ENCODE peak calls at places on chromosomes 7 and 10, in nine cellular contexts. One of them, this sample, is unnamed.

GRCh38 chr7:7956531-7957221 is 11.9 kb upstream of the GLCCI1 start:
- DNase-seq in tibial nerve: no peak
- DNase-seq in brain microvascular endothelial cell: no peak
- DNase-seq in fibroblast of mammary gland: peak
- DNase-seq in keratinocyte: no peak
- DNase-seq in transverse colon: no peak
- DNase-seq in nephron progenitor cell: no peak
- DNase-seq in neural progenitor cell: no peak
- DNase-seq in cardiac fibroblast: peak
- DNase-seq in this sample: no peak

GRCh38 chr7:39911167-39911566 is 38.9 kb upstream of the CDK13 start:
- DNase-seq in tibial nerve: no peak
- DNase-seq in brain microvascular endothelial cell: no peak
- DNase-seq in fibroblast of mammary gland: peak
- DNase-seq in keratinocyte: no peak
- DNase-seq in transverse colon: no peak
- DNase-seq in nephron progenitor cell: no peak
- DNase-seq in neural progenitor cell: no peak
- DNase-seq in cardiac fibroblast: peak
- DNase-seq in this sample: no peak

GRCh38 chr10:113849140-113849803 is 4.6 kb downstream of the DCLRE1A start:
- DNase-seq in tibial nerve: no peak
- DNase-seq in brain microvascular endothelial cell: no peak
- DNase-seq in fibroblast of mammary gland: no peak
- DNase-seq in keratinocyte: no peak
- DNase-seq in transverse colon: no peak
- DNase-seq in nephron progenitor cell: no peak
- DNase-seq in neural progenitor cell: no peak
- DNase-seq in cardiac fibroblast: no peak
- DNase-seq in this sample: no peak

GRCh38 chr7:131726031-131726430 is 169.6 kb upstream of the PODXL start:
- DNase-seq in tibial nerve: no peak
- DNase-seq in brain microvascular endothelial cell: no peak
- DNase-seq in fibroblast of mammary gland: no peak
- DNase-seq in keratinocyte: no peak
- DNase-seq in transverse colon: no peak
- DNase-seq in nephron progenitor cell: no peak
- DNase-seq in neural progenitor cell: no peak
- DNase-seq in cardiac fibroblast: no peak
- DNase-seq in this sample: no peak

GRCh38 chr7:90337106-90337505 is 9.4 kb upstream of the GTPBP10 start:
- DNase-seq in tibial nerve: no peak
- DNase-seq in brain microvascular endothelial cell: peak
- DNase-seq in fibroblast of mammary gland: no peak
- DNase-seq in keratinocyte: no peak
- DNase-seq in transverse colon: no peak
- DNase-seq in nephron progenitor cell: no peak
- DNase-seq in neural progenitor cell: no peak
- DNase-seq in cardiac fibroblast: no peak
- DNase-seq in this sample: no peak

GRCh38 chr10:34710391-34710751 is 104.7 kb downstream of the PARD3 start:
- DNase-seq in tibial nerve: no peak
- DNase-seq in brain microvascular endothelial cell: peak
- DNase-seq in fibroblast of mammary gland: peak
- DNase-seq in keratinocyte: no peak
- DNase-seq in transverse colon: no peak
- DNase-seq in nephron progenitor cell: no peak
- DNase-seq in neural progenitor cell: no peak
- DNase-seq in cardiac fibroblast: peak
- DNase-seq in this sample: no peak

GRCh38 chr10:126252884-126253612 is 135.2 kb downstream of the ADAM12 start:
- DNase-seq in tibial nerve: no peak
- DNase-seq in brain microvascular endothelial cell: peak
- DNase-seq in fibroblast of mammary gland: peak
- DNase-seq in keratinocyte: peak
- DNase-seq in transverse colon: no peak
- DNase-seq in nephron progenitor cell: no peak
- DNase-seq in neural progenitor cell: no peak
- DNase-seq in cardiac fibroblast: peak
- DNase-seq in this sample: no peak

GRCh38 chr7:114481995-114482394 is 67.4 kb downstream of the FOXP2 start:
- DNase-seq in tibial nerve: no peak
- DNase-seq in brain microvascular endothelial cell: peak
- DNase-seq in fibroblast of mammary gland: peak
- DNase-seq in keratinocyte: no peak
- DNase-seq in transverse colon: no peak
- DNase-seq in nephron progenitor cell: no peak
- DNase-seq in neural progenitor cell: no peak
- DNase-seq in cardiac fibroblast: peak
- DNase-seq in this sample: no peak

GRCh38 chr7:131003634-131004033 is 269.6 kb upstream of the KLF14 start:
- DNase-seq in tibial nerve: no peak
- DNase-seq in brain microvascular endothelial cell: no peak
- DNase-seq in fibroblast of mammary gland: no peak
- DNase-seq in keratinocyte: no peak
- DNase-seq in transverse colon: no peak
- DNase-seq in nephron progenitor cell: no peak
- DNase-seq in neural progenitor cell: no peak
- DNase-seq in cardiac fibroblast: no peak
- DNase-seq in this sample: no peak

GRCh38 chr7:66296001-66296521 is 90.9 kb downstream of the TPST1 start:
- DNase-seq in tibial nerve: no peak
- DNase-seq in brain microvascular endothelial cell: no peak
- DNase-seq in fibroblast of mammary gland: peak
- DNase-seq in keratinocyte: no peak
- DNase-seq in transverse colon: no peak
- DNase-seq in nephron progenitor cell: no peak
- DNase-seq in neural progenitor cell: no peak
- DNase-seq in cardiac fibroblast: peak
- DNase-seq in this sample: no peak

GRCh38 chr7:126689037-126689436 is 563.7 kb downstream of the GRM8 start:
- DNase-seq in tibial nerve: no peak
- DNase-seq in brain microvascular endothelial cell: peak
- DNase-seq in fibroblast of mammary gland: no peak
- DNase-seq in keratinocyte: no peak
- DNase-seq in transverse colon: no peak
- DNase-seq in nephron progenitor cell: peak
- DNase-seq in neural progenitor cell: peak
- DNase-seq in cardiac fibroblast: no peak
- DNase-seq in this sample: no peak

GRCh38 chr7:125136341-125136740 is 206.7 kb upstream of the POT1 start:
- DNase-seq in tibial nerve: no peak
- DNase-seq in brain microvascular endothelial cell: no peak
- DNase-seq in fibroblast of mammary gland: no peak
- DNase-seq in keratinocyte: peak
- DNase-seq in transverse colon: no peak
- DNase-seq in nephron progenitor cell: no peak
- DNase-seq in neural progenitor cell: peak
- DNase-seq in cardiac fibroblast: peak
- DNase-seq in this sample: no peak

GRCh38 chr10:12200850-12201249 is 4.9 kb downstream of the CDC123 start:
- DNase-seq in tibial nerve: no peak
- DNase-seq in brain microvascular endothelial cell: no peak
- DNase-seq in fibroblast of mammary gland: no peak
- DNase-seq in keratinocyte: no peak
- DNase-seq in transverse colon: no peak
- DNase-seq in nephron progenitor cell: no peak
- DNase-seq in neural progenitor cell: no peak
- DNase-seq in cardiac fibroblast: no peak
- DNase-seq in this sample: no peak

GRCh38 chr10:130558778-130559177 is 422.6 kb downstream of the GLRX3 start:
- DNase-seq in tibial nerve: no peak
- DNase-seq in brain microvascular endothelial cell: no peak
- DNase-seq in fibroblast of mammary gland: no peak
- DNase-seq in keratinocyte: no peak
- DNase-seq in transverse colon: no peak
- DNase-seq in nephron progenitor cell: no peak
- DNase-seq in neural progenitor cell: no peak
- DNase-seq in cardiac fibroblast: no peak
- DNase-seq in this sample: no peak

GRCh38 chr10:13776861-13777301 is 190.1 kb downstream of the PRPF18 start:
- DNase-seq in tibial nerve: no peak
- DNase-seq in brain microvascular endothelial cell: peak
- DNase-seq in fibroblast of mammary gland: peak
- DNase-seq in keratinocyte: no peak
- DNase-seq in transverse colon: no peak
- DNase-seq in nephron progenitor cell: no peak
- DNase-seq in neural progenitor cell: no peak
- DNase-seq in cardiac fibroblast: peak
- DNase-seq in this sample: no peak

GRCh38 chr7:17031903-17032551 is 150.2 kb upstream of the AGR3 start:
- DNase-seq in tibial nerve: no peak
- DNase-seq in brain microvascular endothelial cell: no peak
- DNase-seq in fibroblast of mammary gland: no peak
- DNase-seq in keratinocyte: no peak
- DNase-seq in transverse colon: no peak
- DNase-seq in nephron progenitor cell: no peak
- DNase-seq in neural progenitor cell: no peak
- DNase-seq in cardiac fibroblast: no peak
- DNase-seq in this sample: no peak
- TF ChIP-seq CTCF in tibial nerve: no peak
- TF ChIP-seq CTCF in brain microvascular endothelial cell: no peak
- TF ChIP-seq CTCF in fibroblast of mammary gland: no peak
- TF ChIP-seq CTCF in keratinocyte: no peak
- TF ChIP-seq CTCF in transverse colon: no peak
- TF ChIP-seq CTCF in nephron progenitor cell: no peak
- TF ChIP-seq CTCF in neural progenitor cell: no peak
- TF ChIP-seq CTCF in cardiac fibroblast: no peak
- TF ChIP-seq CTCF in this sample: no peak

GRCh38 chr10:115949282-115949844 is 323.6 kb downstream of the GFRA1 start:
- DNase-seq in tibial nerve: no peak
- DNase-seq in brain microvascular endothelial cell: no peak
- DNase-seq in fibroblast of mammary gland: no peak
- DNase-seq in keratinocyte: no peak
- DNase-seq in transverse colon: no peak
- DNase-seq in nephron progenitor cell: no peak
- DNase-seq in neural progenitor cell: no peak
- DNase-seq in cardiac fibroblast: no peak
- DNase-seq in this sample: no peak

GRCh38 chr10:115950320-115950719 is 322.7 kb downstream of the GFRA1 start:
- DNase-seq in tibial nerve: no peak
- DNase-seq in brain microvascular endothelial cell: no peak
- DNase-seq in fibroblast of mammary gland: peak
- DNase-seq in keratinocyte: no peak
- DNase-seq in transverse colon: no peak
- DNase-seq in nephron progenitor cell: no peak
- DNase-seq in neural progenitor cell: no peak
- DNase-seq in cardiac fibroblast: peak
- DNase-seq in this sample: no peak

GRCh38 chr10:115945696-115946445 is 327.1 kb downstream of the GFRA1 start:
- DNase-seq in tibial nerve: no peak
- DNase-seq in brain microvascular endothelial cell: no peak
- DNase-seq in fibroblast of mammary gland: no peak
- DNase-seq in keratinocyte: no peak
- DNase-seq in transverse colon: no peak
- DNase-seq in nephron progenitor cell: no peak
- DNase-seq in neural progenitor cell: no peak
- DNase-seq in cardiac fibroblast: peak
- DNase-seq in this sample: no peak

GRCh38 chr10:115947104-115947503 is 325.9 kb downstream of the GFRA1 start:
- DNase-seq in tibial nerve: no peak
- DNase-seq in brain microvascular endothelial cell: no peak
- DNase-seq in fibroblast of mammary gland: no peak
- DNase-seq in keratinocyte: peak
- DNase-seq in transverse colon: no peak
- DNase-seq in nephron progenitor cell: no peak
- DNase-seq in neural progenitor cell: no peak
- DNase-seq in cardiac fibroblast: peak
- DNase-seq in this sample: no peak

GRCh38 chr10:115948415-115948814 is 324.6 kb downstream of the GFRA1 start:
- DNase-seq in tibial nerve: no peak
- DNase-seq in brain microvascular endothelial cell: no peak
- DNase-seq in fibroblast of mammary gland: peak
- DNase-seq in keratinocyte: no peak
- DNase-seq in transverse colon: no peak
- DNase-seq in nephron progenitor cell: no peak
- DNase-seq in neural progenitor cell: peak
- DNase-seq in cardiac fibroblast: peak
- DNase-seq in this sample: no peak
- TF ChIP-seq CTCF in tibial nerve: peak
- TF ChIP-seq CTCF in brain microvascular endothelial cell: peak
- TF ChIP-seq CTCF in fibroblast of mammary gland: peak
- TF ChIP-seq CTCF in keratinocyte: peak
- TF ChIP-seq CTCF in transverse colon: no peak
- TF ChIP-seq CTCF in nephron progenitor cell: peak
- TF ChIP-seq CTCF in neural progenitor cell: peak
- TF ChIP-seq CTCF in cardiac fibroblast: peak
- TF ChIP-seq CTCF in this sample: peak

DNA sequence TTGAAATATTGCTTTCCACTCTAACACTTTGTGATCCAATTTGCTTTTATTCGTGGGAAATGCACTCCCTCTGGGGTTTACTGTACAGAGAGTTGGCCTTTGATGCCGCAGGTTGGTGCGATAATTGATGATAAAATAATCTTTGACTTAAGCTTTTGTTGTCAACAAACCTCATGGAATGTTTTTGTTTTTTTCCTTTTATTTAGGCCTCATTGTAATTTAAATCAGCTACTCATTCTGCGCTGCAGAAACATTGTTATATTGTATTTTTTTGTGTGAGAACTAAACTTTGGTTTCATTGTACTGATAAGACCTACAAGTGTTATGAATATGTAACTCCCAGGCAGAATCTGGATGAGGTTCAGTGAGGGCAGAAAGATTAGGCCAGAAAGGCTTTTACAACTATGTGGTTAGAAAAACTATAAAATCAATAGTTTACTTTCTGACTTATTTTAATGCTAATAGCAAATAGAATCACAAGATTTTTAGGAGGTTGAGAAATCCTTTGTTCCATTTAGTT is 76.8 kb upstream of the POM121L12 start:
- DNase-seq in tibial nerve: no peak
- DNase-seq in brain microvascular endothelial cell: no peak
- DNase-seq in fibroblast of mammary gland: no peak
- DNase-seq in keratinocyte: no peak
- DNase-seq in transverse colon: no peak
- DNase-seq in nephron progenitor cell: no peak
- DNase-seq in neural progenitor cell: no peak
- DNase-seq in cardiac fibroblast: no peak
- DNase-seq in this sample: no peak
- TF ChIP-seq CTCF in tibial nerve: no peak
- TF ChIP-seq CTCF in brain microvascular endothelial cell: no peak
- TF ChIP-seq CTCF in fibroblast of mammary gland: no peak
- TF ChIP-seq CTCF in keratinocyte: no peak
- TF ChIP-seq CTCF in transverse colon: no peak
- TF ChIP-seq CTCF in nephron progenitor cell: no peak
- TF ChIP-seq CTCF in neural progenitor cell: no peak
- TF ChIP-seq CTCF in cardiac fibroblast: no peak
- TF ChIP-seq CTCF in this sample: no peak

DNA sequence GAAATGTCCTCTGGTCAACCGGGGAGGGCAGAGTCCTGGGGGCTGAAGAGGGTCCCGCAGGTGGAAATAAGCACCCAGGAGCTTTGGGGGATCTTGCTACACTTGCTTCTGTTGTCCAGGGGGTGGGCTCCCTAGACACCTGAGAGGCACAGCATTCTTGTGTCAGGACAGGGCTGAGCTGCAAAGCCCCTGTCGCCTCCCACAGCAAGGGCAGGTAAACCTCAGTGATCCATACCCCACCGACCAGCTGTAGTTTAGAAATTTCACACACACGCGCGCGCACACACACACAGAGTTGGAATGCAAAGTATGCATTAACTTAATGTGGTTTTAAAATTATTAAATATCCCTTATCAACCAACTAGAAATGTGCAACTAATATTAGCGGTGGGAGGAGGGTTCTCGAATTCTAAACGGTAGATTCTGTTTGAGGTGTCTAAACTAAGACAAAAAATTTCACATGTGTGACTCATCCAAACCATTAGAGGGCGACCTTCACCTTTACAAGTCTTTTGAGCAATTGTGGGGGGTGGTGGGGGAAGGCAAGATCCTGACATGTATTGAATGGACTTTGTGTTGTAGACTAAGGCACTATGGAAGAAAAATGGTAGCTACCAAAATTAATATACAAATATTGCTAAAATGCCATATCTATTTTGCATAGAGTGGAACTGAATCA is 34.3 kb upstream of the PTF1A start:
- DNase-seq in tibial nerve: no peak
- DNase-seq in brain microvascular endothelial cell: peak
- DNase-seq in fibroblast of mammary gland: peak
- DNase-seq in keratinocyte: no peak
- DNase-seq in transverse colon: no peak
- DNase-seq in nephron progenitor cell: peak
- DNase-seq in neural progenitor cell: peak
- DNase-seq in cardiac fibroblast: peak
- DNase-seq in this sample: no peak
- TF ChIP-seq CTCF in tibial nerve: no peak
- TF ChIP-seq CTCF in brain microvascular endothelial cell: peak
- TF ChIP-seq CTCF in fibroblast of mammary gland: peak
- TF ChIP-seq CTCF in keratinocyte: peak
- TF ChIP-seq CTCF in transverse colon: no peak
- TF ChIP-seq CTCF in nephron progenitor cell: no peak
- TF ChIP-seq CTCF in neural progenitor cell: no peak
- TF ChIP-seq CTCF in cardiac fibroblast: peak
- TF ChIP-seq CTCF in this sample: no peak

This sample was measured in chondrocyte.